ENCODE peak calls at places on chromosomes 3 and 15, in seven cellular contexts. G is HEK293T, E is HCT116, Z is WTC11, C is GM12878, F is K562, Y is H1. T is an unnamed sample.

GRCh38 chr3:194685723-194686413 is at the start of gene FAM43A:
- DNase-seq in G (peak), Y (peak), C (no peak), Z (peak), F (peak), E (peak), T (peak)

GRCh38 chr3:193014961-193015360 is 97.3 kb upstream of the MB21D2 start:
- DNase-seq in C (no peak), F (no peak), Y (no peak), G (no peak), Z (no peak), E (no peak), T (no peak)

GRCh38 chr3:14344351-14344750 is 58.1 kb upstream of the SLC6A6 start:
- DNase-seq in Z (peak), Y (no peak), F (no peak), G (no peak), E (no peak), C (no peak), T (no peak)

GRCh38 chr3:43870110-43870509 is 179.4 kb downstream of the ABHD5 start:
- DNase-seq in F (no peak), Y (no peak), E (no peak), C (no peak), Z (no peak), G (no peak), T (no peak)

GRCh38 chr3:5260992-5261501 is 73.5 kb downstream of the EDEM1 start:
- DNase-seq in F (no peak), C (no peak), Y (no peak), Z (no peak), E (no peak), G (no peak), T (no peak)

GRCh38 chr3:174495928-174496327 is 363.2 kb upstream of the NAALADL2 start:
- DNase-seq in Y (no peak), E (no peak), C (no peak), Z (no peak), G (no peak), F (no peak), T (no peak)

GRCh38 chr3:76083992-76084391 is 298.6 kb upstream of the ZNF717 start:
- DNase-seq in G (no peak), E (no peak), Z (no peak), F (no peak), C (no peak), Y (no peak), T (no peak)

GRCh38 chr3:45980229-45980813 is 15.3 kb downstream of the FYCO1 start:
- DNase-seq in G (no peak), C (no peak), E (no peak), Z (no peak), Y (no peak), F (no peak), T (no peak)

GRCh38 chr3:123660900-123661299 is 76.0 kb upstream of the HACD2 start:
- DNase-seq in E (no peak), G (no peak), C (no peak), Z (no peak), F (no peak), Y (no peak), T (no peak)

GRCh38 chr15:82537351-82537908 is 2.8 kb downstream of the RPS17 start:
- DNase-seq in G (no peak), Y (no peak), Z (no peak), C (no peak), E (no peak), F (no peak), T (no peak)

GRCh38 chr15:75167588-75168076 is 34.0 kb upstream of the C15orf39 start:
- DNase-seq in F (peak), E (no peak), C (no peak), G (no peak), Z (no peak), Y (no peak), T (no peak)

GRCh38 chr3:45055032-45055410 is 28.9 kb downstream of the CLEC3B start:
- DNase-seq in Z (no peak), C (no peak), E (no peak), F (no peak), G (no peak), Y (no peak), T (no peak)

DNA sequence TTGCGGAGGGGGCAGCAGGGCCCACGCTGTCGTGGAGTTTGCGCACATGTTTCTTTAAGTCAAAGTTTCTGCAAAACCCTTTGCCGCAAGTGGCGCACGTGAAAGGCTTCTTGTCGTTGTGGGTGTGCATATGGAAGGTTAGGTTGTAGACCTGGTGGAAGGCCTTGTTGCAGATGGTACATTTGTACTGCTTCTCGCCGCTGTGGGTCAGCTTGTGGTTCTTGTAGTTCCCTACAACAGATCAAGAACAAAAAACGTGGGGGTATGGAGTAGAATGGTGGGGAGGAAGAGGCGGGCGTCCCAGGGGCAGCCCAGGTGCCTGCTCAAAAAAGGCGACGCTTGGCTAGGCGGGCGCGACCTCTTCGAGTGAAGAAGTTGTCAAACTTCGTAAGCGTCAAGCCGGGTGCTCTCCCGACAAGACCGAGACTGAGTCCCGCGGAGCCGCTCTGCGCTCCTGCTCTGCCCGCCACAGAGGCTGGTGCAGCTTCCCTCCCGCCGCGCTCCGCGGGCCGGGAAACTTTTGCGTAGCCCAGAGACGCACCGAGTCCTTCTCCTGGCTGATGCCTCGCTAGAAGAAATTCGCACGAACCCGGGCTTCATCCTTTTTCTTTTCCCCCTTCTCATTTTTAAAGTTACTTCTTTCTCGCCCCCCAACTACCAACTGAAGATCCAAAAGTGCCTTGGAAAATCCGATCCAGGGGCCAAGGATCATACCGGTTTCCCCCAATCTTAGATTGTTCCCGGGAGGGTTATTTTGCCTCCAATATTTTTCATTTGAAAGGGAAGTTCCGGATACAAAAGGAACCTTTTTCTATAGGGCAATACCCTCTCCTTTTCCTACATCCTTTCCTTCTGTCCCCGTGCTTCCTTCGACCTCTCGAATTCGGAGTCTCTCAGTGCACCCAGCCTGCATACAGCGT is 3.0 kb downstream of the FEZF2 start:
- DNase-seq in Y (peak), E (no peak), F (no peak), Z (peak), G (no peak), C (no peak), T (no peak)
- TF ChIP-seq SP1 in Y (no peak), E (no peak), F (no peak), Z (no peak), G (no peak), C (no peak), T (no peak)

GRCh38 chr3:186932281-186933181 is 2.2 kb downstream of the ST6GAL1 start:
- DNase-seq in Z (no peak), E (no peak), F (peak), Y (no peak), C (no peak), G (no peak), T (no peak)
- TF ChIP-seq SP1 in Z (no peak), E (no peak), F (no peak), Y (no peak), C (no peak), G (no peak), T (no peak)

GRCh38 chr15:91866371-91866905 is 12.9 kb downstream of the SLCO3A1 start:
- DNase-seq in Y (no peak), G (no peak), Z (no peak), F (no peak), C (no peak), E (no peak), T (no peak)

GRCh38 chr15:91865486-91865885 is 12.0 kb downstream of the SLCO3A1 start:
- DNase-seq in G (no peak), Z (no peak), C (no peak), E (no peak), F (no peak), Y (no peak), T (no peak)

GRCh38 chr15:91867581-91868026 is 14.1 kb downstream of the SLCO3A1 start:
- DNase-seq in Z (peak), E (peak), C (no peak), G (no peak), Y (no peak), F (no peak), T (no peak)

GRCh38 chr15:91865903-91866302 is 12.4 kb downstream of the SLCO3A1 start:
- DNase-seq in C (no peak), F (no peak), Z (no peak), E (no peak), Y (no peak), G (no peak), T (no peak)

GRCh38 chr15:91866971-91867372 is 13.5 kb downstream of the SLCO3A1 start:
- DNase-seq in Z (no peak), G (no peak), F (no peak), E (no peak), Y (no peak), C (no peak), T (no peak)
- TF ChIP-seq SP1 in Z (no peak), G (no peak), F (no peak), E (no peak), Y (no peak), C (no peak), T (no peak)

GRCh38 chr3:155995525-155996370 is 124.6 kb upstream of the KCNAB1 start:
- DNase-seq in F (peak), Y (no peak), E (peak), G (peak), Z (no peak), C (no peak), T (peak)
- TF ChIP-seq SP1 in F (no peak), Y (no peak), E (no peak), G (no peak), Z (no peak), C (no peak), T (no peak)

DNA sequence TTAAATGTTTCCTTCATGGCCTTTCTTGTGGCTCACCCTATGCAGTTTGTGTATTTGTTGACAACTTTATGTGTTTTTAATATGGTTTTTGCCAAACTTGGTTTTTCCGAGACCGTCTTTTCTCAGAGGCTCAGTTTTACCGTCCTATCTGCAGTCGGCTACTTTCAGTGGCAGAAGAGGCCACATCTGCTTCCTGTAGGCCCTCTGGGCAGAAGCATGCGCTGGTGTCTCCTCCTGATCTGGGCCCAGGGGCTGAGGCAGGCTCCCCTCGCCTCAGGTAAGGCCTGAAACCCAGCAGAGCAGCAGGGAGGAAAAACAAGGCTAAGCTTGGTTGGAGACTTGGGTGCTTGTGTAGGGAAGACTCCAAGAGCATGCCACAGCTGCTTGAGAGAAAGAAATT is at the start of gene TIGIT:
- DNase-seq in Z (no peak), G (no peak), E (no peak), Y (no peak), C (no peak), F (no peak), T (no peak)
- TF ChIP-seq SP1 in Z (no peak), G (no peak), E (no peak), Y (no peak), C (no peak), F (no peak), T (no peak)

GRCh38 chr15:90382305-90382704 is 5.7 kb upstream of the IQGAP1 start:
- DNase-seq in E (no peak), C (no peak), G (no peak), F (no peak), Y (no peak), Z (no peak), T (no peak)
- TF ChIP-seq SP1 in E (no peak), C (no peak), G (no peak), F (no peak), Y (no peak), Z (no peak), T (no peak)